ENCODE peak calls at places on chromosomes 2 and 18, in eight cellular contexts. One of them, this sample, is unnamed.
A peak's percentile ranks its signal among the peaks of the same experiment; 100 is the strongest.

GRCh38 chr2:42793314-42794270 is 1.2 kb upstream of the HAAO start:
- DNase-seq in GM12878: no peak
- DNase-seq in breast epithelium: no peak
- DNase-seq in spleen: no peak
- DNase-seq in stomach: no peak
- DNase-seq in sigmoid colon: no peak
- DNase-seq in prostate gland: peak; percentile 22
- DNase-seq in HL-60: no peak
- DNase-seq in this sample: peak; percentile 47

GRCh38 chr2:50529600-50530218 is 502.2 kb downstream of the NRXN1 start:
- DNase-seq in GM12878: no peak
- DNase-seq in breast epithelium: no peak
- DNase-seq in spleen: no peak
- DNase-seq in stomach: no peak
- DNase-seq in sigmoid colon: no peak
- DNase-seq in prostate gland: no peak
- DNase-seq in HL-60: no peak
- DNase-seq in this sample: peak; percentile 28

GRCh38 chr2:63993871-63994270 is 25.4 kb downstream of the VPS54 start:
- DNase-seq in GM12878: no peak
- DNase-seq in breast epithelium: no peak
- DNase-seq in spleen: no peak
- DNase-seq in stomach: no peak
- DNase-seq in sigmoid colon: no peak
- DNase-seq in prostate gland: no peak
- DNase-seq in HL-60: no peak
- DNase-seq in this sample: no peak

GRCh38 chr2:72579595-72580180 is 246.1 kb downstream of the EXOC6B start:
- DNase-seq in GM12878: no peak
- DNase-seq in breast epithelium: no peak
- DNase-seq in spleen: no peak
- DNase-seq in stomach: no peak
- DNase-seq in sigmoid colon: no peak
- DNase-seq in prostate gland: no peak
- DNase-seq in HL-60: no peak
- DNase-seq in this sample: peak; percentile 59

GRCh38 chr2:234861841-234862735 is 89.7 kb upstream of the SH3BP4 start:
- DNase-seq in GM12878: no peak
- DNase-seq in breast epithelium: peak; percentile 72
- DNase-seq in spleen: no peak
- DNase-seq in stomach: no peak
- DNase-seq in sigmoid colon: no peak
- DNase-seq in prostate gland: peak; percentile 61
- DNase-seq in HL-60: no peak
- DNase-seq in this sample: no peak

GRCh38 chr2:223203971-223204370 is 152.0 kb downstream of the KCNE4 start:
- DNase-seq in GM12878: no peak
- DNase-seq in breast epithelium: no peak
- DNase-seq in spleen: no peak
- DNase-seq in stomach: no peak
- DNase-seq in sigmoid colon: no peak
- DNase-seq in prostate gland: no peak
- DNase-seq in HL-60: no peak
- DNase-seq in this sample: no peak

GRCh38 chr18:72878561-72878960 is 10.8 kb upstream of the NETO1 start:
- DNase-seq in GM12878: no peak
- DNase-seq in breast epithelium: no peak
- DNase-seq in spleen: no peak
- DNase-seq in stomach: no peak
- DNase-seq in sigmoid colon: no peak
- DNase-seq in prostate gland: no peak
- DNase-seq in HL-60: no peak
- DNase-seq in this sample: no peak

GRCh38 chr2:88074854-88075292 is 7.2 kb downstream of the SMYD1 start:
- DNase-seq in GM12878: no peak
- DNase-seq in breast epithelium: no peak
- DNase-seq in spleen: no peak
- DNase-seq in stomach: no peak
- DNase-seq in sigmoid colon: no peak
- DNase-seq in prostate gland: no peak
- DNase-seq in HL-60: peak; percentile 62
- DNase-seq in this sample: no peak

GRCh38 chr18:27017901-27018500 is 152.5 kb upstream of the AQP4 start:
- DNase-seq in GM12878: no peak
- DNase-seq in breast epithelium: no peak
- DNase-seq in spleen: no peak
- DNase-seq in stomach: no peak
- DNase-seq in sigmoid colon: no peak
- DNase-seq in prostate gland: no peak
- DNase-seq in HL-60: no peak
- DNase-seq in this sample: no peak

GRCh38 chr2:46947841-46948240 is 32.2 kb upstream of the MCFD2 start:
- DNase-seq in GM12878: no peak
- DNase-seq in breast epithelium: no peak
- DNase-seq in spleen: no peak
- DNase-seq in stomach: no peak
- DNase-seq in sigmoid colon: no peak
- DNase-seq in prostate gland: no peak
- DNase-seq in HL-60: no peak
- DNase-seq in this sample: no peak

GRCh38 chr2:46952171-46952570 is 36.6 kb upstream of the MCFD2 start:
- DNase-seq in GM12878: no peak
- DNase-seq in breast epithelium: no peak
- DNase-seq in spleen: no peak
- DNase-seq in stomach: no peak
- DNase-seq in sigmoid colon: no peak
- DNase-seq in prostate gland: no peak
- DNase-seq in HL-60: no peak
- DNase-seq in this sample: no peak

GRCh38 chr2:46954951-46955571 is 39.5 kb upstream of the MCFD2 start:
- DNase-seq in GM12878: no peak
- DNase-seq in breast epithelium: peak; percentile 61
- DNase-seq in spleen: no peak
- DNase-seq in stomach: peak; percentile 43
- DNase-seq in sigmoid colon: peak; percentile 88
- DNase-seq in prostate gland: peak; percentile 22
- DNase-seq in HL-60: no peak
- DNase-seq in this sample: no peak

GRCh38 chr2:46950314-46950713 is 34.7 kb upstream of the MCFD2 start:
- DNase-seq in GM12878: no peak
- DNase-seq in breast epithelium: no peak
- DNase-seq in spleen: no peak
- DNase-seq in stomach: no peak
- DNase-seq in sigmoid colon: no peak
- DNase-seq in prostate gland: no peak
- DNase-seq in HL-60: no peak
- DNase-seq in this sample: no peak

DNA sequence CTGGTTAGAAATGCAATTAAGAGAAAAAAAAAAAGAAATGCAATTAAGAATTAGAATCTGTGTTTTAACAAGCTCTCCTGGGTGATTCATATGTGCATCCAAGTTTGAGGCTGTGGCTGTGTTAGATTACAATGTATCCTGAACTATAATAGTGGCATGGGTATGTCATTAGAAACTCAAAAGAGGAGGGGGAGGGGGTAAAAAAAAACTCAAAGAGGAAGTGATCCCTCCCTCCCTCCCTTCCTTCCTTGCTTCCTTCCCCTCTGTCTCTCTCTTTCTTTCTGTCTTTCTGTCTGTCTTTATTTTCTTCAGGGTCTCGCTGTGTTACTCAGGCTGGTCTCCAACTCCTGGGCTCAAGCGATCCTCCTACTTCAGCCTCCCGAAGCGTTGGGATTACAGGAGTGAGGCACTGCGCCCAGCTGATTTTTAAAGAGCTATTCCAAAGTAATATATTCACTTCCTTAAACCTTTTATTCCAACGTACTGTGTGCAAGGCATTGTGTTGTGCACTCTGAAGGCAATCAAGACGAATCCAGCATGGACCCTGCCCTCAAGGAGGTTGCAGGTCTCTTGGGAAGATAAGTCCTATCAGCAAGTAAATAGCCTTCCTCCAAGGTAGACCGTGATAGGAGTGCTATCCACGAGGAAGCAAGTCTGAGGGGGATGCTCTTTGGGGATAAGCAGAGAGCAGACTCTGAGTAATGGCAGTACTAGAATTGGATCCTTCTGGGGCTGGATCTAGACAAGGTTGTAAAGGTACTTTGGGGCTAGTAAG is 35.9 kb upstream of the MCFD2 start:
- DNase-seq in GM12878: no peak
- DNase-seq in breast epithelium: no peak
- DNase-seq in spleen: no peak
- DNase-seq in stomach: no peak
- DNase-seq in sigmoid colon: peak; percentile 5
- DNase-seq in prostate gland: no peak
- DNase-seq in HL-60: no peak
- DNase-seq in this sample: no peak
- H3K27ac ChIP-seq in GM12878: peak overlapping the region; percentile 18
- H3K27ac ChIP-seq in breast epithelium: peak overlapping the region; percentile 33
- H3K27ac ChIP-seq in spleen: no peak overlapping the region
- H3K27ac ChIP-seq in stomach: no peak overlapping the region
- H3K27ac ChIP-seq in sigmoid colon: no peak overlapping the region
- H3K27ac ChIP-seq in prostate gland: no peak overlapping the region
- H3K27ac ChIP-seq in HL-60: peak overlapping the region; percentile 45
- H3K27ac ChIP-seq in this sample: no peak overlapping the region

DNA sequence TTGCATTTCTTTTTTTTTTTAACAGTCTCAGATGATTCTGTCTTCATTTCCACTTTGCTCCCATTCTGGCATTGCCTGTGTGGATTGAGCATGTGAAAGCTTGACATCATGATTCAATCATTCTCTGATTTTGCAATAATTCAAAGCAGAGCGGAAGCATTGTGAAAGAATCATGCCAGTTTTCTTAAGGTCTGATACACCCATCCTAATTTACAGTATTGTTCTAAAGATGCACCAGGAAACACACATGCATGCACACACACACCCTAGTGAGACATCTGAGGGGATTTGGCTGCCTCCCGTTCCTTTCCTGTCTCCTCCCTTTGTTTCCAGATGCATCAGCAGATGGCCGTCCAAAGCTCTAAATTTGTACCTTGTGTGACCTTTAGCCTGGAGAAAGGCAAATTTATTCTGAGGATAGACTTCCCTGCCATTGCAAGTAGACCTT is 97.3 kb downstream of the FMNL2 start:
- DNase-seq in GM12878: no peak
- DNase-seq in breast epithelium: no peak
- DNase-seq in spleen: no peak
- DNase-seq in stomach: no peak
- DNase-seq in sigmoid colon: no peak
- DNase-seq in prostate gland: no peak
- DNase-seq in HL-60: peak; percentile 38
- DNase-seq in this sample: no peak
- TF ChIP-seq POLR2AphosphoS5 in GM12878: no peak
- TF ChIP-seq POLR2AphosphoS5 in breast epithelium: peak; percentile 16
- TF ChIP-seq POLR2AphosphoS5 in spleen: no peak
- TF ChIP-seq POLR2AphosphoS5 in stomach: peak; percentile 31
- TF ChIP-seq POLR2AphosphoS5 in sigmoid colon: peak; percentile 30
- TF ChIP-seq POLR2AphosphoS5 in prostate gland: no peak
- TF ChIP-seq POLR2AphosphoS5 in HL-60: no peak
- TF ChIP-seq POLR2AphosphoS5 in this sample: no peak

DNA sequence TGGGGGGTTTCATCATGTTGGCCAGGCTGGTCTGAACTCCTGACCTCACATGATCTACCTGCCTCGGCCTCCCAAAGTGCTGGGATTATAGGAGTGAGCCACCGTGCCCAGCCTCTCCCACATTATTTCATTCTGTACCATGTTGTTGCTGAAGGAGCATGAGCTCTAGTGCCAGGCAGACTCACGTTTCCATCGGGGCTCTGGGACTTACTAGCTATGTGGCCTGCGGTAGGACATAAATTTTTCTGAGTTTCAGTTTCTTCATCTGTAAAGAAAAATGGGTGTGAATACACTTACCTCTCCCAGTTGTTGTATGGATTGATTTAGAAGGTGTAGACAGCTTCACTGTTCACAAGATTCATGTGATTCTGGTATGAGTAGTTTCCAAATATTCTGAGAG is 30.8 kb upstream of the CCL20 start:
- DNase-seq in GM12878: no peak
- DNase-seq in breast epithelium: no peak
- DNase-seq in spleen: no peak
- DNase-seq in stomach: no peak
- DNase-seq in sigmoid colon: no peak
- DNase-seq in prostate gland: no peak
- DNase-seq in HL-60: no peak
- DNase-seq in this sample: no peak
- H3K27ac ChIP-seq in GM12878: peak overlapping the region; percentile 75
- H3K27ac ChIP-seq in breast epithelium: no peak overlapping the region
- H3K27ac ChIP-seq in spleen: no peak overlapping the region
- H3K27ac ChIP-seq in stomach: no peak overlapping the region
- H3K27ac ChIP-seq in sigmoid colon: no peak overlapping the region
- H3K27ac ChIP-seq in prostate gland: no peak overlapping the region
- H3K27ac ChIP-seq in HL-60: no peak overlapping the region
- H3K27ac ChIP-seq in this sample: no peak overlapping the region

GRCh38 chr18:48493856-48494255 is 45.0 kb upstream of the CTIF start:
- DNase-seq in GM12878: no peak
- DNase-seq in breast epithelium: no peak
- DNase-seq in spleen: no peak
- DNase-seq in stomach: no peak
- DNase-seq in sigmoid colon: no peak
- DNase-seq in prostate gland: no peak
- DNase-seq in HL-60: no peak
- DNase-seq in this sample: no peak
- TF ChIP-seq POLR2AphosphoS5 in GM12878: no peak
- TF ChIP-seq POLR2AphosphoS5 in breast epithelium: no peak
- TF ChIP-seq POLR2AphosphoS5 in spleen: no peak
- TF ChIP-seq POLR2AphosphoS5 in stomach: no peak
- TF ChIP-seq POLR2AphosphoS5 in sigmoid colon: peak; percentile 61
- TF ChIP-seq POLR2AphosphoS5 in prostate gland: peak; percentile 55
- TF ChIP-seq POLR2AphosphoS5 in HL-60: no peak
- TF ChIP-seq POLR2AphosphoS5 in this sample: no peak

DNA sequence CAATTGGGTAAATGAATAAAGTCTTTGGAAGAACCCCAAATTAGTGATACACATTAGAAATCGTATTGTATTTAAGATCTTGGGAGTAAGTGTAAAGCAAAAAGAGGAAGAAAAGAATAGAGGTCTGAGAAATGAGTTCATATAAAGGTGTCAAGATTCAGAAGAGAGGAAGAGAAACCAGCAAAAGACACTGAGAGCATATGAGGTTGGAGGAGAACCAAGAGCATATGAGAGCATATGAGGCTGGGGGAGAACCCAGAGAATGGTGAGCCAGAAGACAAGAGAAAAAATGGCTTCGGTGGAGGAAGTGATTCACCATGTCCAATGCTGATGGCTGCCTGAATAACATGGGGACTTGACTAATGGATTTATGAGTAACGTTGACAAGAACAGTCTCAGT is 620.1 kb upstream of the GCFC2 start:
- DNase-seq in GM12878: peak; percentile 19
- DNase-seq in breast epithelium: no peak
- DNase-seq in spleen: no peak
- DNase-seq in stomach: no peak
- DNase-seq in sigmoid colon: no peak
- DNase-seq in prostate gland: no peak
- DNase-seq in HL-60: no peak
- DNase-seq in this sample: no peak
- H3K27ac ChIP-seq in GM12878: no peak overlapping the region
- H3K27ac ChIP-seq in breast epithelium: no peak overlapping the region
- H3K27ac ChIP-seq in spleen: no peak overlapping the region
- H3K27ac ChIP-seq in stomach: no peak overlapping the region
- H3K27ac ChIP-seq in sigmoid colon: no peak overlapping the region
- H3K27ac ChIP-seq in prostate gland: no peak overlapping the region
- H3K27ac ChIP-seq in HL-60: no peak overlapping the region
- H3K27ac ChIP-seq in this sample: no peak overlapping the region